ENCODE peak calls at places on chromosomes 16 and 17, in six cellular contexts. Z is H1, F is GM23338, E is transverse colon, M is HL-60, C is sigmoid colon. A is an unnamed sample.
A peak's percentile ranks its signal among the peaks of the same experiment; 100 is the strongest.

GRCh38 chr17:44043326-44043725 is 23.1 kb downstream of the LSM12 start:
- DNase-seq in Z (no peak), F (no peak), E (no peak), M (no peak), C (peak; percentile 72), A (no peak)

GRCh38 chr16:5500526-5500925 is 402.9 kb upstream of the EEF2KMT start:
- DNase-seq in Z (no peak), F (no peak), E (no peak), M (no peak), C (no peak), A (no peak)

GRCh38 chr16:48236286-48236685 is 7.8 kb upstream of the LONP2 start:
- DNase-seq in Z (no peak), F (no peak), E (no peak), M (no peak), C (no peak), A (no peak)

GRCh38 chr16:82567203-82567602 is 59.6 kb upstream of the CDH13 start:
- DNase-seq in Z (no peak), F (no peak), E (no peak), M (no peak), C (no peak), A (no peak)

GRCh38 chr16:54342966-54343365 is 56.4 kb upstream of the IRX3 start:
- DNase-seq in Z (no peak), F (no peak), E (no peak), M (no peak), C (peak; percentile 22), A (no peak)

GRCh38 chr16:17404903-17405691 is 65.7 kb downstream of the XYLT1 start:
- DNase-seq in Z (no peak), F (no peak), E (peak; percentile 49), M (no peak), C (peak; percentile 97), A (peak; percentile 69)

GRCh38 chr16:85170066-85171003 is 58.1 kb upstream of the CIBAR2 start:
- DNase-seq in Z (no peak), F (no peak), E (no peak), M (no peak), C (no peak), A (no peak)

GRCh38 chr17:76151896-76152454 is 10.9 kb upstream of the FOXJ1 start:
- DNase-seq in Z (no peak), F (no peak), E (no peak), M (no peak), C (no peak), A (no peak)

GRCh38 chr17:81398855-81399451 is 3.7 kb downstream of the BAHCC1 start:
- DNase-seq in Z (no peak), F (no peak), E (no peak), M (no peak), C (no peak), A (no peak)
- TF ChIP-seq POLR2AphosphoS5 in Z (no peak), F (no peak), E (no peak), M (peak; percentile 80), C (no peak), A (no peak)

GRCh38 chr17:33444731-33445130 is 151.6 kb upstream of the ASIC2 start:
- DNase-seq in Z (no peak), F (no peak), E (no peak), M (no peak), C (no peak), A (no peak)
- TF ChIP-seq POLR2AphosphoS5 in Z (no peak), F (no peak), E (no peak), M (no peak), C (no peak), A (no peak)

GRCh38 chr16:66617728-66618127 is 13.2 kb downstream of the CMTM3 start:
- DNase-seq in Z (no peak), F (no peak), E (no peak), M (no peak), C (no peak), A (no peak)
- TF ChIP-seq POLR2AphosphoS5 in Z (no peak), F (no peak), E (no peak), M (no peak), C (no peak), A (no peak)

GRCh38 chr16:30775131-30775380 is 11.9 kb downstream of the ZNF629 start:
- DNase-seq in Z (no peak), F (no peak), E (no peak), M (no peak), C (no peak), A (no peak)

GRCh38 chr16:30777591-30778297 is 9.3 kb downstream of the ZNF629 start:
- DNase-seq in Z (no peak), F (peak; percentile 37), E (no peak), M (no peak), C (no peak), A (peak; percentile 56)

GRCh38 chr16:30774367-30775130 is 12.4 kb downstream of the RNF40 start:
- DNase-seq in Z (no peak), F (no peak), E (no peak), M (no peak), C (no peak), A (no peak)

GRCh38 chr16:30773826-30774225 is 11.7 kb downstream of the RNF40 start:
- DNase-seq in Z (no peak), F (no peak), E (no peak), M (no peak), C (no peak), A (peak; percentile 61)

GRCh38 chr16:30775381-30776099 is 11.5 kb downstream of the ZNF629 start:
- DNase-seq in Z (peak; percentile 78), F (peak; percentile 96), E (peak; percentile 83), M (peak; percentile 86), C (peak; percentile 91), A (peak; percentile 88)
- TF ChIP-seq POLR2AphosphoS5 in Z (peak; percentile 93), F (peak; percentile 81), E (peak; percentile 79), M (peak; percentile 85), C (peak; percentile 73), A (peak; percentile 51)

GRCh38 chr16:76947694-76948093 is 243.3 kb upstream of the MON1B start:
- DNase-seq in Z (no peak), F (no peak), E (no peak), M (no peak), C (no peak), A (no peak)

GRCh38 chr16:76941091-76941490 is 249.9 kb upstream of the MON1B start:
- DNase-seq in Z (no peak), F (no peak), E (no peak), M (no peak), C (no peak), A (no peak)

GRCh38 chr16:76943936-76944335 is 247.1 kb upstream of the MON1B start:
- DNase-seq in Z (no peak), F (no peak), E (no peak), M (no peak), C (no peak), A (no peak)

GRCh38 chr16:76942089-76942488 is 248.9 kb upstream of the MON1B start:
- DNase-seq in Z (no peak), F (no peak), E (no peak), M (no peak), C (no peak), A (no peak)

DNA sequence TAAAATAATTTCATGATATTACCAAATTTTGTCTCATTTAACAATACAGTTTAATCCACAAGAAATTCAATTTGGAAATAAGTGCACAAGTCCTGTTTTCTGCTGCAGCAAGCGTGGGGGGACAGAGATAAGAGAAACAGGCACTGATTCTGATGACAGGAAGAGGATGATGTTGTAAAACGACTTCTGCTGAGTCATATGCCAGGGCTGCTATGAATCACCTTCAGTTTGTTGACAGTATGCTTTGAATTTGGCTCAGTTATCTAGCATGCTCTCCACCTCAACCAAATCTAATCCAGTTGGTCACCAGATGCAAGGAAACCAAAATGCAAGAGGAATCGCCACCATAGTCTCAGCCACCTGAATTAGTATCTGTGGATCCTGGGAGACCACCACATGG is 244.1 kb upstream of the MON1B start:
- DNase-seq in Z (no peak), F (no peak), E (no peak), M (peak; percentile 7), C (no peak), A (no peak)
- TF ChIP-seq POLR2AphosphoS5 in Z (no peak), F (no peak), E (no peak), M (no peak), C (peak; percentile 32), A (no peak)

GRCh38 chr17:1455291-1455747 is 713 bp downstream of the CRK start:
- DNase-seq in Z (no peak), F (peak; percentile 82), E (peak; percentile 68), M (no peak), C (peak; percentile 89), A (peak; percentile 73)
- TF ChIP-seq POLR2AphosphoS5 in Z (peak; percentile 35), F (no peak), E (peak; percentile 40), M (no peak), C (peak; percentile 26), A (no peak)

DNA sequence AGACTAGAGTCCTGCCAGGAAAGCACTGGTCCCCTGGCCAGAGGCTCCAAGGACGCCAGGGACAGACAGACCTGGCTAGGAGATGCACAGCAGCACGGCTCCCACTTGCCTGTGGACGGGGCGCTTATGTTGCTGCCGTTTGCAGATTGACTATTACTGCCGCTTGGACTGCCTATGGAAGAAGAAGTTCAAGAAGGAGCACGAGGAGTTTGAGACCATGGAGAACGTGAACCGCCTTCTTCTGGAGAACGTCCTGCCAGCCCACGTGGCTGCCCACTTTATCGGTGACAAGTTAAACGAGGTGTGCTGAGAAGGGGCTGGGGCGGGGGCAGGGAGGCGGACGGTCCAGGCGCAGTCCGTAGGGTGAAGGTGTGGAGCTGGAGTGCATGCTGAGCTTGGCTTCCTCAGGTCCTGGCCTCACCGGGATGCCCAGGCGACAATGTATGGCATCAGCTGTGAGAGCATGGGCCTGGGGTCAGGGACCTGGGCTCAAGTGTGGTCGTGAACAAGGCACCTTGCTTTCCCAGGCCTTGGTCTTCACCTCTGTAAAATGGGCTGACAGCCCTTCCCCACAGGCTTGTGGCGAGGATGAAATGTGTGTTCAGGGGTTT is 45.6 kb downstream of the ADCY7 start:
- DNase-seq in Z (no peak), F (no peak), E (no peak), M (no peak), C (peak; percentile 58), A (peak; percentile 59)
- TF ChIP-seq POLR2AphosphoS5 in Z (peak; percentile 80), F (peak; percentile 9), E (no peak), M (no peak), C (no peak), A (no peak)

DNA sequence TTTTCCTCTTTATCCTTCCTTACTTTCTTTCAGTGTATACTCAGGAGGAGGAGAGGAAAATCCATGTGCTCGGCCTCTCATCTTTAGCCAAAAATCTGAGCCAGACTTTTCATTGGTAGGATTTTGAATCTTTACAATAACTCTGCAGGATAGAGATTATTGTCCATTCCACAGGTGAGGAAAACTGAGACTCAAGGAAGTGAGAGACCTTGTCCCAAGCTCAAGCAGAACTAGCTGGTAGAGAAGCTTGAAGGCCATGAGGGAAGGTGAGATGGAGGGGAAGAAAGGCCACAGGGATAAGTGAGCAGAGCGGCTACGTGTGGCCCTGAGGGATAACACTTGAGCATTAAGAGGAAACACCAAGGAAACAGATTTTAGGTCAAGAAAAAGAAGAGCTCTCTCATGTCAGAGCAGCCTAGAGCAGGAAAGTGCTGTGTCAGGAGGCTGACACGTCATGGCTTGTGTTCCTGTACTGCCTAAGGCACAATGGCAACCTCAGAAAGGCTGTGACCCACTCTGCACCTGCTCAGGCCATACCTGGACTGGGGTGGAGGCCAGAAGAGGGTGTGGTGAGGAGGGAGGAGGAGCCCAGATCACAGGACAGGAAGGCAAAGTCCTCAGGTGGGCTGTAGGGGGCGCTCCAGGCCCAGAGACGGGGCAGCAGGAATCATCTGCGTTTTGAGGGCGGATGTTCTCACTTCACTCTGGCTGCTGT is 11.9 kb downstream of the MT4 start:
- DNase-seq in Z (peak; percentile 67), F (peak; percentile 92), E (peak; percentile 90), M (peak; percentile 48), C (peak; percentile 86), A (peak; percentile 88)
- TF ChIP-seq POLR2AphosphoS5 in Z (no peak), F (no peak), E (no peak), M (no peak), C (no peak), A (no peak)

A was measured in upper lobe of left lung.